ENCODE peak calls at places on chromosome 14, in nine cellular contexts. X is AG04450; V is uterus; G is foreskin fibroblast; D is pancreas; B is CD8-positive, alpha-beta T cell; K is HFF-Myc; O is PC-3; A is choroid plexus epithelial cell. Y is an unnamed sample.

GRCh38 chr14:44961730-44962572 is at the start of the genes KLHL28 and TOGARAM1:
- DNase-seq in A (peak), G (peak), D (peak), X (peak), B (peak), O (peak), K (peak), V (peak), Y (peak)

GRCh38 chr14:70707138-70708038 is 65.7 kb downstream of the TTC9 start:
- DNase-seq in O (peak), A (peak), X (no peak), K (peak), V (no peak), D (peak), G (peak), B (no peak), Y (peak)

GRCh38 chr14:90774316-90774715 is 41.9 kb downstream of the TTC7B start:
- DNase-seq in G (no peak), A (no peak), X (no peak), O (no peak), V (no peak), D (no peak), B (no peak), K (no peak), Y (no peak)

GRCh38 chr14:35201066-35201465 is 78.7 kb downstream of the PRORP start:
- DNase-seq in B (no peak), G (no peak), K (no peak), D (no peak), V (no peak), X (no peak), A (no peak), O (no peak), Y (no peak)

GRCh38 chr14:79732911-79733310 is 478.4 kb downstream of the DIO2 start:
- DNase-seq in B (no peak), G (peak), K (no peak), A (peak), O (no peak), V (no peak), D (no peak), X (no peak), Y (no peak)

GRCh38 chr14:75832621-75833297 is 149.0 kb downstream of the TGFB3 start:
- DNase-seq in X (peak), K (no peak), A (peak), B (no peak), O (peak), G (peak), D (peak), V (no peak), Y (no peak)

GRCh38 chr14:71733210-71733883 is 198.9 kb upstream of the RGS6 start:
- DNase-seq in V (no peak), O (no peak), G (peak), K (no peak), X (no peak), D (no peak), A (peak), B (no peak), Y (no peak)

GRCh38 chr14:90630407-90630806 is 185.8 kb downstream of the TTC7B start:
- DNase-seq in K (no peak), X (no peak), D (no peak), V (no peak), O (no peak), B (no peak), A (no peak), G (no peak), Y (no peak)

GRCh38 chr14:90850487-90850886 is 34.3 kb upstream of the TTC7B start:
- DNase-seq in K (no peak), B (no peak), O (peak), G (peak), V (no peak), X (no peak), A (peak), D (no peak), Y (no peak)

GRCh38 chr14:63677891-63678379 is 36.3 kb upstream of the WDR89 start:
- DNase-seq in B (no peak), O (peak), D (no peak), X (no peak), A (peak), K (peak), G (peak), V (no peak), Y (no peak)

GRCh38 chr14:89485264-89485663 is 68.2 kb upstream of the FOXN3 start:
- DNase-seq in D (no peak), K (no peak), X (no peak), O (peak), A (no peak), B (no peak), G (no peak), V (no peak), Y (no peak)

DNA sequence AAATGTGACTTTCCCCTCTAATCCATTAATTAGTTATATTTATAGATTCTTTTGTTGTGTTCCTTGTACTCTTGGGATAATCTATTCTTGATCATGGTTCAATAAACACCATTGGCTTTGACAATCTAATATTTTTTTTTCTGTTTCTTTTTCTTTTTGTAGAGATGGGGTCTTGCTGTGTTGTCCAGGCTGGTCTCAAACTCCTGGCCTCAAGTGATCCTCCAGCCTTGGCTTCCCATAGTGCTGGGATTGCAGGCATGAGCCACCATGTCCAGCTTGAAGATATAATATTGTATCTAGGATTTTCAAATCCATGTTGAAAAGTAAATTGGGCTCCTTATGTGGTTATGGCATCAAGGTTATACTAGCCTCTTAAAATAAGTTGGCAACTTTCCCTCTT is 6.2 kb downstream of the DNAL1 start:
- DNase-seq in A (no peak), B (no peak), D (no peak), V (no peak), X (no peak), K (no peak), O (no peak), G (no peak), Y (no peak)
- TF ChIP-seq CTCF in A (no peak), B (no peak), D (no peak), V (no peak), X (no peak), K (no peak), O (no peak), G (no peak), Y (no peak)

DNA sequence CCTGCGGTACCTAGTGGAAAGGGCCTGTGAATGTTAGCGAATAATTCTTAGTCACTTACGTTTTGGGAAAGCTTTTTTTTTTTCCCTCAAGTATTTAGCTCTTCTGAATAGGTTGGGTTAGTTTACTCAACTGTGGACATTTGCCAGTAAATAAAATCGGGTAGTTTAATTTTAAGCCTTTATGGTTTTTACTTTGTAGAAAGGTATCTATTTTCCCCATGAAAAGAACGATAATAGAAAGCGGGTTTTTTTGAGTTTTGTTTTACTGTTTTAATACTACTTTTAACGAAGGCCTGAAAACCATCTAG is 1.7 kb downstream of the YY1 start:
- DNase-seq in G (no peak), D (no peak), O (no peak), X (no peak), V (no peak), A (no peak), K (no peak), B (no peak), Y (no peak)
- TF ChIP-seq CTCF in G (no peak), D (no peak), O (no peak), X (no peak), V (no peak), A (no peak), K (no peak), B (no peak), Y (no peak)

GRCh38 chr14:42535397-42535796 is 928.7 kb downstream of the LRFN5 start:
- DNase-seq in G (no peak), X (no peak), V (no peak), D (no peak), B (no peak), K (no peak), O (no peak), A (no peak), Y (no peak)
- TF ChIP-seq CTCF in G (no peak), X (no peak), V (no peak), D (no peak), B (no peak), K (no peak), O (no peak), A (no peak), Y (no peak)

GRCh38 chr14:100840286-100840685 is 14.4 kb downstream of the MEG3 start:
- DNase-seq in V (no peak), D (no peak), O (no peak), A (no peak), G (no peak), B (no peak), K (no peak), X (no peak), Y (no peak)

GRCh38 chr14:100839573-100840175 is 13.8 kb downstream of the MEG3 start:
- DNase-seq in X (no peak), D (no peak), G (no peak), O (no peak), A (no peak), V (no peak), B (no peak), K (no peak), Y (no peak)

GRCh38 chr14:100841445-100842403 is 15.8 kb downstream of the MEG3 start:
- DNase-seq in A (no peak), O (no peak), K (no peak), X (no peak), B (no peak), V (no peak), D (no peak), G (no peak), Y (no peak)

GRCh38 chr14:100842799-100843198 is 16.9 kb downstream of the MEG3 start:
- DNase-seq in B (no peak), K (peak), V (peak), X (peak), A (peak), G (peak), D (no peak), O (no peak), Y (no peak)

GRCh38 chr14:100840751-100841444 is 15.0 kb downstream of the MEG3 start:
- DNase-seq in B (no peak), A (no peak), K (no peak), V (no peak), X (no peak), D (no peak), G (no peak), O (no peak), Y (no peak)
- TF ChIP-seq CTCF in B (no peak), A (no peak), K (no peak), V (no peak), X (no peak), D (no peak), G (no peak), O (no peak), Y (no peak)

GRCh38 chr14:86961106-86961716 is 1031.8 kb downstream of the GALC start:
- DNase-seq in O (peak), V (no peak), X (no peak), G (peak), D (peak), K (no peak), B (no peak), A (no peak), Y (no peak)
- TF ChIP-seq CTCF in O (peak), V (no peak), X (peak), G (peak), D (no peak), K (peak), B (no peak), A (no peak), Y (peak)

GRCh38 chr14:68782091-68782981 is 10.5 kb downstream of the ZFP36L1 start:
- DNase-seq in K (no peak), B (peak), A (no peak), V (peak), G (no peak), O (no peak), X (no peak), D (peak), Y (no peak)
- TF ChIP-seq CTCF in K (no peak), B (no peak), A (no peak), V (peak), G (no peak), O (no peak), X (no peak), D (no peak), Y (no peak)

GRCh38 chr14:105947599-105947998 is 421.2 kb downstream of the TMEM121 start:
- DNase-seq in D (no peak), K (no peak), V (no peak), G (no peak), O (no peak), X (no peak), A (no peak), B (no peak), Y (no peak)

GRCh38 chr14:105943973-105944602 is 417.7 kb downstream of the TMEM121 start:
- DNase-seq in B (no peak), G (no peak), X (no peak), O (no peak), V (no peak), A (no peak), D (no peak), K (no peak), Y (no peak)

GRCh38 chr14:105945891-105946290 is 419.5 kb downstream of the TMEM121 start:
- DNase-seq in D (peak), O (peak), K (no peak), A (no peak), X (no peak), B (no peak), V (no peak), G (no peak), Y (no peak)

GRCh38 chr14:105941226-105942166 is 415.1 kb downstream of the TMEM121 start:
- DNase-seq in V (no peak), A (no peak), O (no peak), B (no peak), K (no peak), X (no peak), G (no peak), D (no peak), Y (no peak)

DNA sequence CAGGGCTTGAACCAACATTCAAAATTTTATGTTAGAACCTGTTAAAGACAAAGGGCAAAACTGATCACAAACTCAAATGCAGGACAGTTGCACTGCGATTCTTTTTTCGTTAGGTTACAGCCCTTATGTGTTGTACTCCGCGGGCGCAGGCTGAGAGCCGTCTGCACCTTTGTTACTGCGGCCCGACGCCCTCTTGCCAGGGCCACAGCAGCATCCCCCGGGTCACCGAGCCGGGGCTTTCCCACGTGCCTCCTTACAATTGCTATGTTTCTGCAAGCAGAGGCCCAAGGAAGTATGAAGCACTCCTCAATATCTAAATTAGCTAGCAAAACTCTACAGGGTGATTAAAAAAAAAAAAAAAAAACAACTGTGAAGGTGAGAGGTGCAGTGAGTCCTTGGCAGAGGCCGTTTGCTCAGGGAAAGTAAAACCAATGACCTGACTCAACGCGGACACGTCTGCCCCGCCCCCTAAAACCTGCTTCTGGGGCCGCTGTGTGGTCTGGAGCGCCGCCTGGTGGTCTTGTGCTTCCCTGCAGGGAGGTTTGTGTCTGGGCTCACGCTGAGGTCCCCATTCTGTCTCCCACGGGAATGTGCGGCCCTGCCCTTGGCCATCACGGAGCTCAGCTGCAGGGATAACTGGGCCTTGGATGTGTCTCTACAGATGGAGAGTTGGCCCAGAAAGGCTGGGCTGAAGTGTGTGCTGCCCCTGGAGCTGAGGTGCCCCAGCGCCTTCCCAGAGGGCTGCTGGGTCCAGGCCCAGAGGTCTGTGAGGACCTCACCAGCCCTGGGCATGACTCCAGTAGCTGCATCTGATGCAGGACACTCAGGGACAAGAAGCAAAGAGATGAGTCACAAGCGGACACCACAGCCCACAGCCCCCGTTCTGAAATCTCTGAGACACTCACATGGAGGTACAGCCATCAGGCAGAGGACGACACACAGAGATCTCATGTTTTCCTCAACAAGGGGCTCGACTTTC is 418.5 kb downstream of the TMEM121 start:
- DNase-seq in V (peak), O (peak), G (no peak), X (no peak), A (no peak), D (peak), K (no peak), B (peak), Y (no peak)
- TF ChIP-seq CTCF in V (no peak), O (peak), G (no peak), X (no peak), A (no peak), D (peak), K (peak), B (peak), Y (peak)

DNA sequence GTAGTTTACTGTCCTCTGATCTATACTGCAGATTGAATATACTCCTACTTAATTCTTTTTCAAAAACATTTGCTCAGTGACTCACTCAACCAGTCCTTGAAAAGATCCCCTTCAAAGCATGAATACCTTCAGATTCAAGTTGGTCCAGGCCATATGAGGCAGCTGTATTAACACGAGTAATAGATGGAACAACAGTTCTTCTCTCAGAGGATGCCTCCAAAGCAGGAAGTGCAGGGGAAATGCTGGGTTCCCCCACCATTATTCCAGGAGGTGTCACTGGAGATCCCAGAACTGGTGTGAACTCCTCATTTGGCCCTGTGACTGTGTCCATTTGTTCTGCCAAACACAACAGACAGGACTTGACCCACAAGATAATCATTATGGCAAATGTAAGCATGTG is 20.6 kb downstream of the ARMH4 start:
- DNase-seq in V (no peak), A (peak), O (peak), D (no peak), K (no peak), G (peak), B (no peak), X (peak), Y (no peak)
- TF ChIP-seq CTCF in V (no peak), A (peak), O (peak), D (no peak), K (no peak), G (no peak), B (no peak), X (no peak), Y (no peak)

GRCh38 chr14:104931323-104931770 is 6.7 kb downstream of the PLD4 start:
- DNase-seq in V (peak), A (no peak), X (no peak), O (no peak), B (no peak), D (peak), K (no peak), G (no peak), Y (no peak)
- TF ChIP-seq CTCF in V (no peak), A (no peak), X (no peak), O (no peak), B (no peak), D (no peak), K (no peak), G (no peak), Y (no peak)

Y was measured in GM12864.